ENCODE peak calls at places on chromosomes 13 and 19, in seven cellular contexts. H is astrocyte; F is SK-MEL-5; A is stimulated activated CD4-positive, alpha-beta T cell treated with anti-CD3 and anti-CD28 coated beads, Interleukin-1b, Interleukin-23, amount 100 ng/mL, for 1 hour; C is mucosa of descending colon; L is HEK293T; X is foreskin fibroblast. N is an unnamed sample.

GRCh38 chr19:18932216-18932841 is 8.7 kb downstream of the HOMER3 start:
- DNase-seq in H (no peak), F (peak), A (peak), C (peak), L (peak), X (peak), N (peak)

GRCh38 chr19:45152504-45153338 is 8.1 kb downstream of the NKPD1 start:
- DNase-seq in H (peak), F (no peak), A (no peak), C (peak), L (no peak), X (peak), N (no peak)

GRCh38 chr19:10797078-10797477 is 38.9 kb downstream of the TMED1 start:
- DNase-seq in H (no peak), F (no peak), A (no peak), C (no peak), L (no peak), X (no peak), N (no peak)

GRCh38 chr13:49678172-49678914 is 12.9 kb downstream of the EBPL start:
- DNase-seq in H (no peak), F (no peak), A (no peak), C (no peak), L (no peak), X (no peak), N (no peak)

GRCh38 chr13:95388420-95389079 is 87.3 kb upstream of the ABCC4 start:
- DNase-seq in H (no peak), F (no peak), A (no peak), C (no peak), L (no peak), X (no peak), N (no peak)

GRCh38 chr13:46389457-46389856 is 2.4 kb upstream of the RUBCNL start:
- DNase-seq in H (no peak), F (no peak), A (no peak), C (no peak), L (no peak), X (no peak), N (no peak)

GRCh38 chr13:79779761-79780160 is 298.8 kb downstream of the NDFIP2 start:
- DNase-seq in H (peak), F (peak), A (no peak), C (no peak), L (no peak), X (peak), N (no peak)

GRCh38 chr19:6516018-6516658 is 14.0 kb upstream of the TUBB4A start:
- DNase-seq in H (peak), F (peak), A (no peak), C (peak), L (peak), X (peak), N (peak)

GRCh38 chr19:6753178-6754031 is 13.8 kb downstream of the SH2D3A start:
- DNase-seq in H (peak), F (peak), A (peak), C (peak), L (peak), X (peak), N (no peak)

GRCh38 chr13:35518337-35518736 is 41.8 kb upstream of the MAB21L1 start:
- DNase-seq in H (no peak), F (peak), A (no peak), C (no peak), L (no peak), X (no peak), N (no peak)

GRCh38 chr19:13172335-13173128 is 22.3 kb downstream of the IER2 start:
- DNase-seq in H (peak), F (peak), A (no peak), C (peak), L (peak), X (peak), N (no peak)

GRCh38 chr19:7879102-7879770 is 5.0 kb upstream of the PRR36 start:
- DNase-seq in H (no peak), F (no peak), A (no peak), C (no peak), L (no peak), X (no peak), N (no peak)

GRCh38 chr19:55365245-55365644 is 2.2 kb upstream of the GARIN5B start:
- DNase-seq in H (no peak), F (no peak), A (no peak), C (no peak), L (no peak), X (no peak), N (no peak)

GRCh38 chr19:30224689-30225606 is 147.2 kb upstream of the ZNF536 start:
- DNase-seq in H (no peak), F (peak), A (no peak), C (no peak), L (peak), X (peak), N (no peak)

GRCh38 chr19:46746281-46746965 is at the start of gene STRN4:
- DNase-seq in H (no peak), F (peak), A (no peak), C (peak), L (peak), X (peak), N (no peak)

GRCh38 chr13:114285166-114285808 is 3.9 kb downstream of the UPF3A start:
- DNase-seq in H (peak), F (no peak), A (no peak), C (no peak), L (no peak), X (no peak), N (no peak)